ENCODE peak calls at places on chromosomes 4 and X, in eight cellular contexts. A is A549; G is MM.1S; T is CD8-positive, alpha-beta T cell; Y is ascending aorta; V is nephron progenitor cell; N is ovary; L is CD4-positive, alpha-beta T cell. D is an unnamed sample.

GRCh38 chr4:138910201-138910913 is 105.2 kb upstream of the NOCT start:
- DNase-seq in L (no peak), T (no peak), Y (no peak), A (peak; percentile 31), N (no peak), G (no peak), V (no peak), D (no peak)

GRCh38 chr4:94459462-94460161 is 7.9 kb downstream of the PDLIM5 start:
- DNase-seq in V (no peak), G (peak; percentile 25), Y (no peak), N (no peak), L (no peak), T (no peak), A (no peak), D (no peak)

GRCh38 chr4:176464748-176465147 is 145.0 kb downstream of the SPCS3 start:
- DNase-seq in T (no peak), L (no peak), V (no peak), A (no peak), Y (no peak), N (no peak), G (peak; percentile 45), D (no peak)

GRCh38 chrX:133294126-133294525 is 76.0 kb upstream of the TFDP3 start:
- DNase-seq in Y (no peak), T (no peak), G (no peak), N (no peak), A (no peak), V (no peak), L (no peak), D (no peak)

GRCh38 chrX:45070116-45071007 is 130.3 kb downstream of the DIPK2B start:
- DNase-seq in T (no peak), A (peak; percentile 4), L (no peak), Y (no peak), V (peak; percentile 4), G (peak; percentile 11), N (no peak), D (no peak)

GRCh38 chr4:167232805-167233522 is 1.3 kb downstream of the SPOCK3 start:
- DNase-seq in G (no peak), L (no peak), T (no peak), Y (no peak), V (peak; percentile 10), A (no peak), N (no peak), D (no peak)

GRCh38 chrX:14209034-14209433 is 179.3 kb upstream of the GEMIN8 start:
- DNase-seq in T (no peak), V (no peak), A (no peak), N (no peak), L (no peak), G (no peak), Y (no peak), D (no peak)

GRCh38 chr4:183105092-183105491 is 6.0 kb downstream of the WWC2 start:
- DNase-seq in N (no peak), G (no peak), V (no peak), Y (no peak), T (no peak), A (no peak), L (no peak), D (no peak)

GRCh38 chr4:35250771-35251170 is 993.5 kb downstream of the ARAP2 start:
- DNase-seq in V (no peak), G (no peak), T (no peak), A (no peak), L (no peak), N (no peak), Y (no peak), D (no peak)

GRCh38 chr4:174494731-174495130 is 27.6 kb downstream of the HPGD start:
- DNase-seq in N (no peak), Y (no peak), V (no peak), G (no peak), L (no peak), T (no peak), A (no peak), D (no peak)

GRCh38 chrX:7120578-7121219 is 26.8 kb upstream of the STS start:
- DNase-seq in A (no peak), T (no peak), N (no peak), G (no peak), V (no peak), Y (no peak), L (no peak), D (no peak)

GRCh38 chr4:122584517-122584916 is 36.3 kb downstream of the IL21 start:
- DNase-seq in N (no peak), G (peak; percentile 52), A (no peak), L (no peak), V (no peak), Y (no peak), T (no peak), D (no peak)

GRCh38 chrX:23825675-23826074 is 42.7 kb downstream of the SAT1 start:
- DNase-seq in L (no peak), A (no peak), N (no peak), G (no peak), V (no peak), Y (no peak), T (no peak), D (no peak)

GRCh38 chrX:139204903-139205667 is 325.5 kb upstream of the F9 start:
- DNase-seq in G (peak; percentile 83), Y (no peak), A (peak; percentile 15), L (no peak), T (no peak), V (peak; percentile 70), N (peak; percentile 15), D (peak; percentile 74)

GRCh38 chrX:12771445-12772069 is 19.7 kb upstream of the PRPS2 start:
- DNase-seq in L (peak; percentile 66), G (peak; percentile 69), A (peak; percentile 27), V (peak; percentile 64), T (peak; percentile 78), N (no peak), Y (no peak), D (peak; percentile 15)

GRCh38 chrX:105228602-105229001 is 8.1 kb upstream of the TEX13A start:
- DNase-seq in G (no peak), N (no peak), L (no peak), Y (no peak), V (no peak), T (no peak), A (no peak), D (no peak)

GRCh38 chrX:77635372-77635771 is 150.6 kb downstream of the ATRX start:
- DNase-seq in Y (no peak), L (no peak), N (no peak), V (no peak), A (no peak), T (no peak), G (no peak), D (no peak)

GRCh38 chr4:56995525-56995924 is 16.8 kb downstream of the POLR2B start:
- DNase-seq in N (peak; percentile 66), L (no peak), A (no peak), T (no peak), Y (no peak), V (no peak), G (no peak), D (no peak)

GRCh38 chr4:41814565-41814964 is 66.0 kb upstream of the PHOX2B start:
- DNase-seq in V (peak; percentile 47), A (no peak), G (no peak), N (no peak), T (no peak), L (no peak), Y (no peak), D (no peak)
- TF ChIP-seq CTCF in V (peak; percentile 33), A (peak; percentile 22), G (no peak), N (no peak), T (no peak), L (no peak), Y (no peak), D (peak; percentile 46)

GRCh38 chr4:169723207-169723606 is 34.5 kb downstream of the HPF1 start:
- DNase-seq in Y (no peak), A (no peak), L (peak; percentile 4), V (no peak), G (no peak), N (no peak), T (peak; percentile 33), D (no peak)
- TF ChIP-seq CTCF in Y (no peak), A (no peak), L (no peak), V (no peak), G (no peak), N (no peak), T (peak; percentile 16), D (no peak)

GRCh38 chr4:157127571-157127970 is 51.6 kb downstream of the GLRB start:
- DNase-seq in G (no peak), L (no peak), A (no peak), V (no peak), T (no peak), Y (no peak), N (no peak), D (no peak)

DNA sequence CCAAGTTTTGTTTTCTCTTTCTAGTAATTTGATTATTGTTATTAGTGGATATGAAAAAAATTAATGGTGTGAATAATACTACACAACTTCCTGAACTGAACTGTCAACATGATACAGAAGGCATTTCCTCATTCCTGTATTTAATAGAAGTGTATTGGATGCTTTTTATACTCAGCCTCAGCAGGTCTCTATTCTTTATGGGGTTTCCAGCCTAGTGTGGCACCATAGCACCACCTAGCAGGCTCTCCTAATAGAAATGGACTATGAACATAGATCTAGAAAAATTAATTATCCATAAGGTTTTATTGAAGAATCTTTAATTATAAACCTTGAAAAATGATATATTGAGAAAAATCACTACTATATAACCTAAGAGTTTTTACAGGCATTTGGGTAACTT is 52.4 kb downstream of the GLRB start:
- DNase-seq in A (no peak), N (no peak), G (peak; percentile 11), Y (no peak), L (no peak), V (no peak), T (no peak), D (no peak)
- TF ChIP-seq CTCF in A (peak; percentile 60), N (no peak), G (peak; percentile 20), Y (peak; percentile 61), L (no peak), V (no peak), T (no peak), D (peak; percentile 24)

DNA sequence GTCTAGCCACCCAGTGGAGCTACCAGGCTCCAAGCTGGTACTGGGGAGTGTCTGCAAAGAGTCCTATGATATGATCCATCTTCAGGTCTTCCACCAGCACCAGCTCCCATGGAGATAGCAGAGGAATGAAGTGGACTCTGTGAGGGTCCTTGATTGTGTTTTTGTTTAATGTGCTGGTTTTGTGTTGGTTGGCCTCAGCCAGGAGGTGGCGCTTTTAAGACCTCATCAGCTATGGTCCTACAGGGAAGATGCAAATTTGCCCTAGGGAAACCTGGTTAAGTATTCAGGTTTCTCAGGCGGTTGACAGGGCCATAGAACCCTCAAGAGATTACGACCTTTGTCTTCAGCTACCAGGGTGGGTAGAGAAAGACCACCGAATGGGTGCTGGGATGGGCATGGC is 1141.1 kb downstream of the STIM2 start:
- DNase-seq in A (no peak), G (no peak), T (no peak), V (no peak), Y (no peak), N (no peak), L (no peak), D (no peak)
- TF ChIP-seq CTCF in A (no peak), G (no peak), T (no peak), V (no peak), Y (no peak), N (no peak), L (no peak), D (no peak)

DNA sequence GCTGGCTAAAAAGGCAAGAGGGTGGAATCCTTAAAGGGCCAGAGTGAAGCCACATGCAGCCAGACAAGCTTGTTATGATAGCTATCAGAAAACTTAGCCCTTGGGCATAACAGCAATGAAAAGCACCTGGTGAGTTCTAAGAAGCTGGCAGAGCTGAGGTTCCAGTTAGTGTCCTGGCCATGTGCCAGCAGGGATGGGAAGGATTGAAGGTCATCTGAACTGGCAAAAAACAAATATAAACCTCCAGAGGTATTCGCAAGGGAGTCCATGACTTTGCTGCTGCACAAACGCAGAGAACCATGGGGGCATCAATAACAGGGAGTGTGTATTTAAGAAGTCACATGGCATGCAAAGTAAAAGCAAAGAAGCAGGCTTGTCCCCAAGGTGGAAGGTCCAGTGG is 208.9 kb downstream of the FAM47A start:
- DNase-seq in A (no peak), V (no peak), L (no peak), T (no peak), N (no peak), G (no peak), Y (no peak), D (no peak)
- TF ChIP-seq CTCF in A (no peak), V (no peak), L (no peak), T (no peak), N (no peak), G (no peak), Y (no peak), D (no peak)

D was measured in progenitor cell of endocrine pancreas.